ENCODE peak calls at places on chromosomes 3 and 15, in four cellular contexts. E is GM12865, J is brain microvascular endothelial cell, H is neural crest cell. Z is an unnamed sample.

GRCh38 chr3:195180490-195181106 is 90.4 kb downstream of the XXYLT1 start:
- DNase-seq in E (no peak), J (no peak), H (no peak), Z (no peak)

GRCh38 chr15:73474785-73475184 is 31.8 kb downstream of the REC114 start:
- DNase-seq in E (no peak), J (no peak), H (no peak), Z (no peak)

GRCh38 chr3:126293370-126294082 is 63.7 kb downstream of the KLF15 start:
- DNase-seq in E (no peak), J (peak; percentile 59), H (no peak), Z (no peak)

GRCh38 chr3:19348929-19349564 is 200.7 kb downstream of the KCNH8 start:
- DNase-seq in E (peak; percentile 68), J (peak; percentile 46), H (no peak), Z (no peak)

GRCh38 chr15:100918034-100918689 is 995 bp upstream of the LRRK1 start:
- DNase-seq in E (peak; percentile 90), J (peak; percentile 40), H (peak; percentile 68), Z (peak; percentile 71)

GRCh38 chr3:13292371-13292770 is 127.8 kb downstream of the NUP210 start:
- DNase-seq in E (no peak), J (no peak), H (no peak), Z (no peak)

GRCh38 chr3:8668216-8668615 is 23.6 kb upstream of the SSUH2 start:
- DNase-seq in E (no peak), J (no peak), H (no peak), Z (no peak)

GRCh38 chr3:176951586-176952292 is 245.5 kb downstream of the TBL1XR1 start:
- DNase-seq in E (no peak), J (peak; percentile 15), H (no peak), Z (no peak)

GRCh38 chr3:149274220-149274619 is 52.6 kb upstream of the CP start:
- DNase-seq in E (no peak), J (no peak), H (no peak), Z (no peak)

GRCh38 chr3:120214161-120214560 is 70.9 kb downstream of the GPR156 start:
- DNase-seq in E (no peak), J (no peak), H (no peak), Z (no peak)

GRCh38 chr15:30922469-30923311 is 19.0 kb downstream of the FAN1 start:
- DNase-seq in E (no peak), J (peak; percentile 28), H (peak; percentile 42), Z (no peak)

GRCh38 chr15:92277776-92278175 is 115.9 kb upstream of the ST8SIA2 start:
- DNase-seq in E (peak; percentile 37), J (peak; percentile 2), H (no peak), Z (no peak)
- TF ChIP-seq CTCF in E (peak; percentile 36), J (peak; percentile 45), H (peak; percentile 36), Z (no peak)

GRCh38 chr3:180600473-180600872 is 1.5 kb upstream of the TTC14 start:
- DNase-seq in E (no peak), J (no peak), H (no peak), Z (no peak)

GRCh38 chr3:180601688-180602666 is at the start of gene TTC14:
- DNase-seq in E (peak; percentile 97), J (peak; percentile 95), H (peak; percentile 80), Z (peak; percentile 88)
- TF ChIP-seq CTCF in E (no peak), J (no peak), H (no peak), Z (no peak)

DNA sequence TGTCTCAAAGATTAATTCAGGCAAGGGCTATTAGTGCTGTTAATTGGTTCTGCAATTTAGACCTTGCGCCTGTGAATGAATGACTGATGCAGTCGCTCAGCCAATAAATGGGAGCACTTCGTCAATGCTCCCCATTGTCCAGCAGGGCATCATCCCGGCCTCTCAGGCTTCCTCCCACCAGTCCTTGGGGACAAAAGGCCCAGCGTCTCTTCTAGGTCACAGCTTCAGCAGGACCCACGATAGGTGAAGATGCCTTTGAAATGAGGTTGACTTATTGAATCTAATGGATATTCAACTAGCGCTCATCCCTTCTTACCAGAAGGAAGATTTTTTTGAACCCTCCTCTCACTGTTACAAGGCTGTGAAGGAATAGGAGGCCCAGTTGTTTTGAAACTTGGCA is 47.7 kb upstream of the CLDN18 start:
- DNase-seq in E (no peak), J (no peak), H (no peak), Z (no peak)
- TF ChIP-seq CTCF in E (no peak), J (no peak), H (no peak), Z (no peak)

DNA sequence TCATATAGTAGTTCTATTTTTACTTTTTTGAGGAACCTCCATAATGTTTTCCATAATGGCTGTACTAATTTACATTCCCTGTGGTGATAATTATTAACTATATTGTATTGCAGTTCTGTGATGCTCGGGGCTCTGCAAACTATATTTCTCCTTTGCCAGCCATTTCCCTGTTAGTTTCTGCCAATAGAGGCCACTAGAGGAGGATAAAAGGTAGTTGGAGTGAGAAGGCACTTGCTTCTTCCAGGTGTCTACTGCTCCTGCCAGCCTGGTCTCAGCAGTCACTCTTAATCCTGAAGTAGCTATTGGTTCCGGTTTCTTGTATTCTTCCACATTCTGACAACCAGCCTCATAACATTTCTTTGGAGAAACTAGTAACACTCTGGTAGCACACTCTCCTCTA is 233.9 kb upstream of the GBE1 start:
- DNase-seq in E (no peak), J (no peak), H (no peak), Z (no peak)
- TF ChIP-seq CTCF in E (no peak), J (peak; percentile 10), H (no peak), Z (no peak)

GRCh38 chr3:57464801-57465200 is 79.3 kb downstream of the DNAH12 start:
- DNase-seq in E (no peak), J (peak; percentile 5), H (no peak), Z (no peak)
- TF ChIP-seq CTCF in E (no peak), J (peak; percentile 48), H (peak; percentile 36), Z (no peak)

DNA sequence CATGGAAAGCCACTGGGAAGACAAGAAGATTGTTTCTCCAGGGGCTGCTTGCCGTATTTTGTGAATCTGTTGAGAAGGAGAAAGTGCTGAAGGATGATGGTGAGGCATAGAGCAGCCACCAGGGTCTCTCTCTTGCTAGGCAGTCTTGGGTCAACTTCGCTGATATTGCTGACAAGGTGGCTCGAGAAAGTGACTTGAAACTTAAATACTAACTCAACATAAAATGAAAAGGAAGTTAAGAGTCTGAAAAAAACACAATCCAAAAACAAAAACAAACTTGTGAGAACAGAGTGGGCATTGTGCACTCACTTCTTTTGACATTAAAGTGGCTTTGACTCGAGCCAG is 90.1 kb downstream of the CHST2 start:
- DNase-seq in E (peak; percentile 15), J (no peak), H (no peak), Z (no peak)
- TF ChIP-seq CTCF in E (no peak), J (no peak), H (no peak), Z (no peak)

GRCh38 chr3:129773942-129774663 is 119.4 kb downstream of the TMCC1 start:
- DNase-seq in E (no peak), J (no peak), H (no peak), Z (no peak)

GRCh38 chr3:129783470-129783869 is 110.0 kb downstream of the TMCC1 start:
- DNase-seq in E (no peak), J (no peak), H (no peak), Z (no peak)

GRCh38 chr3:129775870-129776269 is 117.6 kb downstream of the TMCC1 start:
- DNase-seq in E (no peak), J (no peak), H (no peak), Z (no peak)

GRCh38 chr3:129777806-129778205 is 115.7 kb downstream of the TMCC1 start:
- DNase-seq in E (no peak), J (peak; percentile 1), H (no peak), Z (no peak)
- TF ChIP-seq CTCF in E (no peak), J (no peak), H (no peak), Z (no peak)

Z was measured in CD14-positive monocyte.